ENCODE peak calls at places on chromosomes 5 and 9, in nine cellular contexts. K, J, O, I, Z, U, A, S and X are unnamed samples.

GRCh38 chr5:130687085-130687733 is 477.8 kb downstream of the HINT1 start:
- DNase-seq in I (no peak), A (no peak), U (no peak), S (no peak), O (no peak), K (no peak), J (no peak), Z (no peak), X (no peak)

GRCh38 chr9:35203531-35203930 is 41.7 kb downstream of the UNC13B start:
- DNase-seq in J (peak), I (no peak), U (no peak), K (no peak), Z (no peak), S (no peak), A (no peak), O (no peak), X (no peak)

GRCh38 chr5:141050622-141051525 is at the start of gene PCDHB1:
- DNase-seq in O (no peak), K (no peak), I (no peak), U (no peak), Z (no peak), J (no peak), A (no peak), S (no peak), X (peak)

GRCh38 chr9:981491-981898 is 5.0 kb downstream of the DMRT3 start:
- DNase-seq in A (peak), K (no peak), J (no peak), I (no peak), Z (no peak), O (no peak), S (no peak), U (no peak), X (no peak)

GRCh38 chr9:122475717-122476116 is 2.0 kb downstream of the OR1J1 start:
- DNase-seq in O (no peak), J (no peak), K (no peak), Z (no peak), I (no peak), S (no peak), U (no peak), A (no peak), X (no peak)

GRCh38 chr5:112996830-112997374 is 20.3 kb downstream of the DCP2 start:
- DNase-seq in Z (no peak), O (no peak), I (no peak), S (no peak), J (no peak), U (no peak), A (no peak), K (no peak), X (no peak)

GRCh38 chr9:96232539-96233241 is 69.3 kb downstream of the HSD17B3 start:
- DNase-seq in A (peak), I (no peak), S (no peak), J (peak), K (peak), U (peak), O (peak), Z (peak), X (peak)

GRCh38 chr5:1320436-1321344 is 24.2 kb downstream of the CLPTM1L start:
- DNase-seq in O (no peak), J (no peak), I (no peak), S (no peak), K (no peak), Z (no peak), U (no peak), A (no peak), X (no peak)

GRCh38 chr9:134293576-134294227 is 32.6 kb upstream of the RXRA start:
- DNase-seq in K (no peak), U (no peak), S (no peak), O (no peak), Z (no peak), I (no peak), A (no peak), J (no peak), X (peak)

GRCh38 chr5:80406980-80407734 is 707 bp upstream of the ZFYVE16 start:
- DNase-seq in J (peak), K (no peak), S (no peak), O (no peak), U (no peak), Z (peak), I (no peak), A (peak), X (peak)

GRCh38 chr5:42994285-42995151 is 45.6 kb downstream of the ANXA2R start:
- DNase-seq in S (no peak), U (no peak), I (peak), O (peak), K (peak), Z (peak), A (peak), J (peak), X (peak)

GRCh38 chr9:73116030-73116429 is 35.6 kb upstream of the ANXA1 start:
- DNase-seq in K (no peak), S (no peak), A (no peak), U (no peak), O (no peak), Z (no peak), J (peak), I (no peak), X (no peak)

GRCh38 chr9:92019658-92020057 is 69.6 kb upstream of the ROR2 start:
- DNase-seq in O (no peak), J (no peak), I (no peak), K (no peak), U (no peak), S (no peak), A (no peak), Z (no peak), X (no peak)

GRCh38 chr5:157359350-157359910 is 93.5 kb downstream of the CYFIP2 start:
- DNase-seq in K (no peak), O (no peak), A (no peak), Z (no peak), I (no peak), U (no peak), S (no peak), J (no peak), X (no peak)

GRCh38 chr9:69264526-69264925 is 60.5 kb upstream of the ENTREP1 start:
- DNase-seq in I (no peak), K (no peak), S (no peak), O (no peak), A (no peak), Z (no peak), U (no peak), J (no peak), X (no peak)

GRCh38 chr9:97419315-97419867 is 7.5 kb downstream of the TDRD7 start:
- DNase-seq in S (no peak), U (no peak), O (no peak), K (peak), A (no peak), I (no peak), Z (no peak), J (peak), X (no peak)

GRCh38 chr5:76874088-76874581 is 24.3 kb downstream of the S100Z start:
- DNase-seq in S (peak), A (no peak), K (peak), J (no peak), I (peak), O (no peak), Z (no peak), U (peak), X (no peak)

GRCh38 chr9:114777841-114778240 is 28.0 kb downstream of the TNFSF15 start:
- DNase-seq in O (peak), J (no peak), A (no peak), K (no peak), U (no peak), S (no peak), Z (peak), I (no peak), X (no peak)

GRCh38 chr9:123034881-123035465 is 1.5 kb downstream of the GPR21 start:
- DNase-seq in K (no peak), J (no peak), U (no peak), A (no peak), Z (no peak), S (no peak), I (no peak), O (no peak), X (no peak)

GRCh38 chr5:127858116-127858784 is 155.1 kb downstream of the CCDC192 start:
- DNase-seq in O (no peak), Z (no peak), J (peak), I (no peak), U (no peak), A (no peak), K (peak), S (no peak), X (no peak)

GRCh38 chr9:31144614-31145013 is 1239.8 kb upstream of the ACO1 start:
- DNase-seq in O (no peak), K (no peak), U (no peak), I (no peak), Z (no peak), S (no peak), J (no peak), A (no peak), X (no peak)

GRCh38 chr5:156589859-156590216 is 260.3 kb upstream of the PPP1R2B start:
- DNase-seq in O (no peak), J (no peak), S (no peak), I (no peak), A (no peak), K (no peak), Z (no peak), U (no peak), X (no peak)

GRCh38 chr5:15682566-15682965 is 182.6 kb downstream of the FBXL7 start:
- DNase-seq in O (no peak), A (no peak), U (no peak), Z (no peak), S (no peak), K (no peak), J (no peak), I (no peak), X (no peak)

GRCh38 chr5:82388186-82388585 is 110.0 kb upstream of the RPS23 start:
- DNase-seq in I (no peak), A (no peak), O (no peak), S (no peak), J (peak), U (no peak), Z (no peak), K (no peak), X (no peak)